ENCODE peak calls at places on chromosomes 6 and 20, in five cellular contexts. R is pancreas, H is neural progenitor cell, Q is K562, E is ovary. Y is an unnamed sample.

GRCh38 chr20:39897058-39897457 is 792.0 kb downstream of the MAFB start:
- DNase-seq in R (no peak), H (no peak), Q (no peak), E (no peak), Y (no peak)

GRCh38 chr6:44004625-44005506 is 122.4 kb downstream of the MRPL14 start:
- DNase-seq in R (no peak), H (no peak), Q (peak), E (no peak), Y (peak)

GRCh38 chr6:116330511-116330910 is 40.2 kb upstream of the DSE start:
- DNase-seq in R (no peak), H (no peak), Q (no peak), E (no peak), Y (no peak)

GRCh38 chr6:163711615-163712568 is 297.4 kb downstream of the QKI start:
- DNase-seq in R (no peak), H (no peak), Q (no peak), E (no peak), Y (peak)

GRCh38 chr6:144138542-144138941 is 11.8 kb upstream of the STX11 start:
- DNase-seq in R (no peak), H (no peak), Q (no peak), E (no peak), Y (no peak)

GRCh38 chr6:3731700-3732099 is 19.8 kb downstream of the PXDC1 start:
- DNase-seq in R (no peak), H (no peak), Q (no peak), E (no peak), Y (no peak)

GRCh38 chr6:33314943-33315752 is 1.3 kb upstream of the TAPBP start:
- DNase-seq in R (peak), H (peak), Q (peak), E (peak), Y (peak)

GRCh38 chr6:167470101-167470835 is 145.4 kb downstream of the TTLL2 start:
- DNase-seq in R (no peak), H (no peak), Q (no peak), E (no peak), Y (no peak)

GRCh38 chr6:31125162-31125561 is 4.9 kb upstream of the CDSN start:
- DNase-seq in R (peak), H (no peak), Q (no peak), E (peak), Y (no peak)

GRCh38 chr20:19501476-19502115 is 256.5 kb upstream of the RIN2 start:
- DNase-seq in R (no peak), H (no peak), Q (no peak), E (no peak), Y (no peak)

GRCh38 chr6:83952830-83953229 is 80.7 kb upstream of the MRAP2 start:
- DNase-seq in R (no peak), H (no peak), Q (no peak), E (no peak), Y (peak)

GRCh38 chr6:10429638-10430427 is 15.0 kb upstream of the TFAP2A start:
- DNase-seq in R (no peak), H (peak), Q (peak), E (no peak), Y (peak)

GRCh38 chr20:57993738-57994431 is 234.6 kb downstream of the ANKRD60 start:
- DNase-seq in R (no peak), H (no peak), Q (no peak), E (no peak), Y (no peak)

GRCh38 chr6:34246563-34247391 is 2.0 kb downstream of the SMIM29 start:
- DNase-seq in R (peak), H (peak), Q (peak), E (no peak), Y (peak)

GRCh38 chr6:147970970-147971369 is 371.7 kb upstream of the SASH1 start:
- DNase-seq in R (no peak), H (peak), Q (peak), E (no peak), Y (no peak)

GRCh38 chr6:157728183-157728881 is 94.7 kb upstream of the SNX9 start:
- DNase-seq in R (no peak), H (no peak), Q (no peak), E (no peak), Y (no peak)

GRCh38 chr6:15674690-15675386 is 12.0 kb upstream of the DTNBP1 start:
- DNase-seq in R (no peak), H (no peak), Q (no peak), E (no peak), Y (no peak)

GRCh38 chr6:140007525-140007924 is 633.1 kb upstream of the CITED2 start:
- DNase-seq in R (no peak), H (no peak), Q (no peak), E (no peak), Y (no peak)

GRCh38 chr6:37433657-37434271 is 743 bp downstream of the CMTR1 start:
- DNase-seq in R (no peak), H (peak), Q (peak), E (no peak), Y (peak)

GRCh38 chr6:131643262-131643631 is 6.1 kb downstream of the ENPP3 start:
- DNase-seq in R (no peak), H (no peak), Q (no peak), E (no peak), Y (no peak)

GRCh38 chr6:5550631-5551030 is 289.3 kb downstream of the FARS2 start:
- DNase-seq in R (no peak), H (no peak), Q (no peak), E (no peak), Y (no peak)

GRCh38 chr6:91720323-91720722 is 1133.5 kb upstream of the MAP3K7 start:
- DNase-seq in R (no peak), H (no peak), Q (no peak), E (no peak), Y (no peak)

GRCh38 chr6:43268782-43269272 is 25.5 kb downstream of the TTBK1 start:
- DNase-seq in R (no peak), H (no peak), Q (no peak), E (no peak), Y (no peak)

GRCh38 chr20:57395111-57395959 is 4.1 kb downstream of the RBM38 start:
- DNase-seq in R (peak), H (peak), Q (no peak), E (peak), Y (no peak)

GRCh38 chr6:38034269-38034914 is 214.9 kb downstream of the ZFAND3 start:
- DNase-seq in R (no peak), H (peak), Q (peak), E (no peak), Y (peak)

GRCh38 chr6:139595183-139595582 is 220.7 kb upstream of the CITED2 start:
- DNase-seq in R (no peak), H (no peak), Q (no peak), E (no peak), Y (no peak)

GRCh38 chr6:27176096-27176495 is 71.4 kb upstream of the PRSS16 start:
- DNase-seq in R (no peak), H (no peak), Q (no peak), E (no peak), Y (peak)

GRCh38 chr20:36878913-36879312 is 3.0 kb downstream of the TLDC2 start:
- DNase-seq in R (peak), H (no peak), Q (no peak), E (no peak), Y (no peak)

GRCh38 chr6:9136141-9136865 is 701.0 kb upstream of the SLC35B3 start:
- DNase-seq in R (no peak), H (no peak), Q (no peak), E (no peak), Y (no peak)

GRCh38 chr6:116190550-116190949 is 63.3 kb downstream of the TSPYL4 start:
- DNase-seq in R (no peak), H (no peak), Q (no peak), E (no peak), Y (no peak)

GRCh38 chr6:131063764-131064272 is 773 bp upstream of the EPB41L2 start:
- DNase-seq in R (no peak), H (peak), Q (no peak), E (no peak), Y (peak)

GRCh38 chr20:58512808-58513552 is 2.2 kb downstream of the APCDD1L start:
- DNase-seq in R (no peak), H (no peak), Q (no peak), E (no peak), Y (no peak)

GRCh38 chr6:157200611-157201010 is 122.7 kb downstream of the TMEM242 start:
- DNase-seq in R (peak), H (no peak), Q (no peak), E (no peak), Y (no peak)

GRCh38 chr6:3722211-3722621 is 29.3 kb downstream of the PXDC1 start:
- DNase-seq in R (no peak), H (peak), Q (no peak), E (no peak), Y (no peak)

GRCh38 chr6:150877928-150878327 is 12.4 kb downstream of the MTHFD1L start:
- DNase-seq in R (no peak), H (no peak), Q (no peak), E (no peak), Y (no peak)
- TF ChIP-seq CTCF in R (no peak), H (no peak), Q (no peak), E (no peak), Y (no peak)

DNA sequence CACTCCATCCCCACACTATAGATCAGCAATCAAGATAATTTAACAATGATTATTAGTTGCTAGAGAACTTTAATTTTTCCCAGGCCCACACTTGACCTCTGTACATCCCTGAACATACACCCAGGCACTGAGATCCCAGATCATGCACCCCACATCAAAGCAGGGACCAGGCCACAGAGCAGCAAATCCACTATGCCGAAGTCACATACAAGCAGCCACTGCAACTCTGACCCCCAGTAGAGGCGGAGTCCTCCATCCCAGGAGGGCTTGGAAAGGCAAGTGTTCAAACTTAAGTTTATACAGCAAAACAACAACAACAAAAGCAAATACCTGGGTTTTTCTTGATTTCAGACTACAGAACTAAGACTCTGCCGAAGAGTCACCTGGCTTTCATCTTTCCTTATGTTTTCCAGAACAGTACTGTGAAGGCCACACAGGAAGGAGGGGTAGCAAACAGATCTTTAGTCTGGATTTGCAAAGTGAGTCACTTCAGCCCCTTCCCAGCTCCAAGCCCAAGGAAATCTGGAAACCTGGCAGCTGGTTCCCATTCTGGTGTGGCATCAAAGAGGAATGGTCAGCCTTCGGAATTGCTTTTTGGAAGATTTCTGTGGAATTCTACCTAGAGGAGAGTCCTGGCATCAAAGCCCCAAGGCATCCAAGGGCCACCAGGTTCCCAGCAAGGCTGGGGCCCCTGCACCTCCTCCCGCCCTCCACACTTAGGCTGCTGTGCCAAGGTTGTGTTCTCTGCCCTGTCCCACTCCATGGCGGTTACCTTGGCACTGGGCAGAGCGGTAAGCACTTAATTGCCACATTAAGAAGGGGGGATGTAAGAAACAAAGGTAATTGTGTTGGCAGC is 7.3 kb downstream of the JAG1 start:
- DNase-seq in R (no peak), H (no peak), Q (no peak), E (no peak), Y (no peak)
- H3K4me3 ChIP-seq in R (peak), H (no peak), Q (no peak), E (no peak), Y (no peak)

DNA sequence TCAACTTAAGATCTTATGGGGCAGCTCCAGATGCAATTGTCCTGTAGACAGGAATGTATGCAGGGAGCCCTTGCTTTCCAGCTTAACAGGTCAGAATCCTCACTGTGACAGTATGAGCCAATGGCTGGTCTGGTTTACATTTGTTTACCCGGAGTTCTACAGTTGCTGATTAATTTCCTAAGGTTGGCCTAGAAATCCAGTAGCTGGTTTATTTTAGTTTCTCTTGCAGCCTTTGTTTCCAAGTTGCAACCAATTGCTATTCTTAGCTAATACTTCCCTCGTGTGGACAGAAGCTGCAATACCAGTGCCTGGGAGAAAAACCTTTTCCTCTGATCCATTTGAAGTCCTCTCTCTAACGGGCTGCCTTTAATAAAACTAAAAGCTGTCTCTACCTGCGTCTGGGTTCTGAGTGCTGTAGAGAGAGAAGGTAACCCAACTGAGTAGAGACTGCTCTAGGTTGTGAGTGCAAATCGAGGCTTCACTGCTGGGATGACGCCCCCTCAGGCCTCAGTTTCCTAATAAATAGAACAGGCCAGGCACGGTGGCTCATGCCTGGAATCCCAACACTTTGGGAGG is 45.9 kb downstream of the ZNF217 start:
- DNase-seq in R (no peak), H (peak), Q (peak), E (peak), Y (peak)
- TF ChIP-seq CTCF in R (peak), H (peak), Q (peak), E (peak), Y (peak)

DNA sequence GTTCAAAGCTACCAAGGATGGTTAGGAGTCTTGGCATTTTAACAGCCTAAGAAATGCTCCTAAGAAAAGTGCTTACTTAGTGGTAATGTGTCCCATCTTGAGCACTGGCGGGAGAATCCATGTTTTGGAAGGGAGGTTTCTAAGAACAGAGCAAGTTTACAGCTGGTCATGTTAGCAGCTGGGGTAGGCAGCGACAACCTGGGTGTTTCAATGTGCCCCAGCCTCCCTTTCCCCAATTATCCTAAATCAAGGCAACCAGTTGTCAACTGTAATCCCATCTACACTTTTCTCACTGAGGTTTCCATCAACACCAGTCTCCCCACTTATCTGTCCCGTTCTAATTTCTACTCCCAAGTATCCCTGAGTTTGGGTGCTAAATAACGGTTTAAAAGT is 1.7 kb upstream of the JAG1 start:
- DNase-seq in R (no peak), H (no peak), Q (no peak), E (no peak), Y (no peak)
- H3K4me3 ChIP-seq in R (peak), H (peak), Q (no peak), E (no peak), Y (no peak)

GRCh38 chr20:38805502-38805957 is at the start of gene PPP1R16B:
- DNase-seq in R (peak), H (peak), Q (peak), E (no peak), Y (peak)
- TF ChIP-seq CTCF in R (no peak), H (no peak), Q (no peak), E (no peak), Y (no peak)

GRCh38 chr6:159466934-159467333 is 226.1 kb downstream of the SOD2 start:
- DNase-seq in R (no peak), H (no peak), Q (no peak), E (no peak), Y (no peak)
- H3K4me3 ChIP-seq in R (no peak), H (no peak), Q (no peak), E (no peak), Y (no peak)

GRCh38 chr6:151242420-151242841 is 2.7 kb downstream of the AKAP12 start:
- DNase-seq in R (no peak), H (peak), Q (no peak), E (peak), Y (no peak)

GRCh38 chr6:151240861-151241642 is 1.3 kb downstream of the AKAP12 start:
- DNase-seq in R (peak), H (peak), Q (no peak), E (peak), Y (no peak)

GRCh38 chr6:151241853-151242252 is 2.1 kb downstream of the AKAP12 start:
- DNase-seq in R (no peak), H (no peak), Q (no peak), E (no peak), Y (no peak)

GRCh38 chr6:151239603-151240035 is at the start of gene AKAP12:
- DNase-seq in R (peak), H (peak), Q (no peak), E (peak), Y (no peak)

DNA sequence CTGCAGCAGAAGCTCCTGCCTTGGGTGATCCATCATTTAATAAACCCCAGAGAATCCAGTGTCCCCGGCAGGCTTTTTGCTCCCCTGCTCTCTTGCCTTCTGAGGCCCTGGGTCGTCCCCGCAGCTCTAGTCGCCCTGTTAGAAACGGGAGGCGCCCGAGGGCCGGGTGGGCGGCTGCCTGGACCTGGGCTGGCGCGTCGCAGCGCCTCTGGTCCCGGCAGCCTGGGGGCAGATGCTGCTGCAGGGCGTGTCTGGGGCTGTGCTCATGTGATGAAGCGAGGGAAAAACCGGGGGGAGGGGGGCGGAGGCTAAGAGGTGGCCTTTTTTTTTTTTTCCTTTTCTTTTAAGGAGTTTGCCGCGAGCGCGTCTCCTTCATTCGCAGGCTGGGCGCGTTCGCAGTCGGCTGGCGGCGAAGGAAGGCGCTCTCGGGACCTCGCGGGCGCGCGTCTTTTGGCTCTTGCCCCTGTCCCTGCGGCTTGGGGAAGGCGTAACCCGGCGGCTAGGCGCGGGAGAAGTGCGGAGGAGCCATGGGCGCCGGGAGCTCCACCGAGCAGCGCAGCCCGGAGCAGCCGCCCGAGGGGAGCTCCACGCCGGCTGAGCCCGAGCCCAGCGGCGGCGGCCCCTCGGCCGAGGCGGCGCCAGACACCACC is 394 bp downstream of the AKAP12 start:
- DNase-seq in R (peak), H (peak), Q (peak), E (peak), Y (peak)
- TF ChIP-seq CTCF in R (no peak), H (peak), Q (peak), E (no peak), Y (no peak)

DNA sequence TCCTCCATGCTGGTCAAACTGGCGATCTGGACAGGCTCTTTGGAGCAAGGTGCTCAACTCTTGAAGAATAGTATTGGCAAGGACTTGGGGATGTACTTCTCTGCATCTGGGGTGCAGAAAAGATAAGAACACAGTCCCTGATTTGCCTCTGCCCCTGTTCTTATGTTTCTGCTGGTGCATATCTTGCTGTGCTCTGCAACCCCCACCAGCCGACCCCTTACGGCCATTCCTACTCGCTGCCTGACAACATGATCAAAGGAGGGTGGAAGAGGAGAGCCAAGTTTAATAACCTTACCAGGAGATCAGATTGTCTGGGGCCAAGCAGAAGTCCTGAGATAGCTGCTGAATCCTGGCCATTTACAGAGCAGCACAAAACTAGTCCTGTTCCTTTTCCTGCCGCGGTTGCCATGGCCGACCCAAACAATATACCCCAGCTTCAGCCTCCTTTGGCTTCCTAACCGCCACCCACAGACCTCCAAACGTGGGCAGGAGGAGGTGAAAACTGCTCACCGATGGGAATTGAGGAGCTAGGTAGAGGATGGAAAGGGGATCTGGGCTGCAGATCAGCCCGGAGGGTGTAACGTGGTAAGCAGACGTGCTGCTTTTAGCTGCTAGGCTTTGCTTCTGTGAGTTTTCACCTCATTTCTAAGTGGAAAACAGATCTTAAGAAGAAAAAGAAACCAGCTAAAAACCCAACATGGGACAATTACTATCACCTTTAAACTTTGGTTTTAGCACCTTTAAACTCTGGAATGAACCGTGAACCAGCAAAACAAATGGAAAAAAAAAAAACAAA is 60.9 kb downstream of the ATXN1 start:
- DNase-seq in R (no peak), H (no peak), Q (no peak), E (no peak), Y (no peak)
- H3K4me3 ChIP-seq in R (no peak), H (no peak), Q (no peak), E (peak), Y (no peak)

Y was measured in GM12865.